ENCODE peak calls at places on chromosomes 12 and 14, in eight cellular contexts. One of them, this sample, is unnamed. For H3K9me3, the result is how much of the 10 kb centered on the place peaks cover.

GRCh38 chr14:19823765-19824164 is 20.2 kb downstream of the OR4N2 start:
- DNase-seq in fibroblast of lung: peak
- DNase-seq in A549: no peak
- DNase-seq in OCI-LY7: no peak
- DNase-seq in mammary epithelial cell: no peak
- DNase-seq in AG04450: no peak
- DNase-seq in astrocyte: peak
- DNase-seq in heart right ventricle: no peak
- DNase-seq in this sample: no peak

GRCh38 chr14:29444805-29445204 is 482.8 kb downstream of the PRKD1 start:
- DNase-seq in fibroblast of lung: peak
- DNase-seq in A549: no peak
- DNase-seq in OCI-LY7: no peak
- DNase-seq in mammary epithelial cell: no peak
- DNase-seq in AG04450: no peak
- DNase-seq in astrocyte: no peak
- DNase-seq in heart right ventricle: no peak
- DNase-seq in this sample: no peak

GRCh38 chr12:64181504-64182291 is 40.4 kb downstream of the KICS2 start:
- DNase-seq in fibroblast of lung: peak
- DNase-seq in A549: peak
- DNase-seq in OCI-LY7: no peak
- DNase-seq in mammary epithelial cell: peak
- DNase-seq in AG04450: peak
- DNase-seq in astrocyte: peak
- DNase-seq in heart right ventricle: peak
- DNase-seq in this sample: no peak

GRCh38 chr12:46562625-46563228 is 190.2 kb upstream of the SLC38A2 start:
- DNase-seq in fibroblast of lung: peak
- DNase-seq in A549: peak
- DNase-seq in OCI-LY7: no peak
- DNase-seq in mammary epithelial cell: peak
- DNase-seq in AG04450: no peak
- DNase-seq in astrocyte: peak
- DNase-seq in heart right ventricle: no peak
- DNase-seq in this sample: no peak

GRCh38 chr14:74539503-74539902 is 45.9 kb downstream of the ISCA2 start:
- DNase-seq in fibroblast of lung: no peak
- DNase-seq in A549: no peak
- DNase-seq in OCI-LY7: no peak
- DNase-seq in mammary epithelial cell: no peak
- DNase-seq in AG04450: no peak
- DNase-seq in astrocyte: no peak
- DNase-seq in heart right ventricle: no peak
- DNase-seq in this sample: no peak

GRCh38 chr14:97878727-97879126 is 1081.5 kb downstream of the VRK1 start:
- DNase-seq in fibroblast of lung: peak
- DNase-seq in A549: no peak
- DNase-seq in OCI-LY7: no peak
- DNase-seq in mammary epithelial cell: no peak
- DNase-seq in AG04450: no peak
- DNase-seq in astrocyte: peak
- DNase-seq in heart right ventricle: peak
- DNase-seq in this sample: no peak

GRCh38 chr12:90342081-90342480 is 612.9 kb downstream of the CCER1 start:
- DNase-seq in fibroblast of lung: no peak
- DNase-seq in A549: no peak
- DNase-seq in OCI-LY7: no peak
- DNase-seq in mammary epithelial cell: no peak
- DNase-seq in AG04450: no peak
- DNase-seq in astrocyte: no peak
- DNase-seq in heart right ventricle: no peak
- DNase-seq in this sample: no peak

GRCh38 chr12:92242917-92243316 is 97.3 kb upstream of the BTG1 start:
- DNase-seq in fibroblast of lung: no peak
- DNase-seq in A549: no peak
- DNase-seq in OCI-LY7: no peak
- DNase-seq in mammary epithelial cell: no peak
- DNase-seq in AG04450: peak
- DNase-seq in astrocyte: no peak
- DNase-seq in heart right ventricle: no peak
- DNase-seq in this sample: no peak

GRCh38 chr12:106681210-106681609 is 93.3 kb upstream of the RIC8B start:
- DNase-seq in fibroblast of lung: no peak
- DNase-seq in A549: no peak
- DNase-seq in OCI-LY7: no peak
- DNase-seq in mammary epithelial cell: no peak
- DNase-seq in AG04450: no peak
- DNase-seq in astrocyte: no peak
- DNase-seq in heart right ventricle: no peak
- DNase-seq in this sample: no peak

GRCh38 chr12:8018666-8019581 is 13.6 kb upstream of the FOXJ2 start:
- DNase-seq in fibroblast of lung: peak
- DNase-seq in A549: no peak
- DNase-seq in OCI-LY7: peak
- DNase-seq in mammary epithelial cell: no peak
- DNase-seq in AG04450: no peak
- DNase-seq in astrocyte: no peak
- DNase-seq in heart right ventricle: no peak
- DNase-seq in this sample: peak

GRCh38 chr12:98399532-98399931 is 115.9 kb upstream of the TMPO start:
- DNase-seq in fibroblast of lung: peak
- DNase-seq in A549: peak
- DNase-seq in OCI-LY7: peak
- DNase-seq in mammary epithelial cell: peak
- DNase-seq in AG04450: peak
- DNase-seq in astrocyte: peak
- DNase-seq in heart right ventricle: no peak
- DNase-seq in this sample: peak

GRCh38 chr14:100714205-100714781 is 12.4 kb upstream of the DLK1 start:
- DNase-seq in fibroblast of lung: no peak
- DNase-seq in A549: no peak
- DNase-seq in OCI-LY7: peak
- DNase-seq in mammary epithelial cell: no peak
- DNase-seq in AG04450: no peak
- DNase-seq in astrocyte: no peak
- DNase-seq in heart right ventricle: no peak
- DNase-seq in this sample: no peak

GRCh38 chr12:8038659-8039114 is 6.2 kb downstream of the FOXJ2 start:
- DNase-seq in fibroblast of lung: peak
- DNase-seq in A549: peak
- DNase-seq in OCI-LY7: no peak
- DNase-seq in mammary epithelial cell: peak
- DNase-seq in AG04450: peak
- DNase-seq in astrocyte: peak
- DNase-seq in heart right ventricle: peak
- DNase-seq in this sample: no peak

GRCh38 chr12:65756956-65757511 is 67.2 kb upstream of the HMGA2 start:
- DNase-seq in fibroblast of lung: peak
- DNase-seq in A549: no peak
- DNase-seq in OCI-LY7: no peak
- DNase-seq in mammary epithelial cell: no peak
- DNase-seq in AG04450: no peak
- DNase-seq in astrocyte: peak
- DNase-seq in heart right ventricle: no peak
- DNase-seq in this sample: no peak

GRCh38 chr14:99552572-99553216 is 51.3 kb downstream of the CCDC85C start:
- DNase-seq in fibroblast of lung: no peak
- DNase-seq in A549: no peak
- DNase-seq in OCI-LY7: no peak
- DNase-seq in mammary epithelial cell: no peak
- DNase-seq in AG04450: no peak
- DNase-seq in astrocyte: no peak
- DNase-seq in heart right ventricle: no peak
- DNase-seq in this sample: no peak

GRCh38 chr12:127479256-127479655 is 787.7 kb upstream of the TMEM132C start:
- DNase-seq in fibroblast of lung: peak
- DNase-seq in A549: no peak
- DNase-seq in OCI-LY7: no peak
- DNase-seq in mammary epithelial cell: no peak
- DNase-seq in AG04450: no peak
- DNase-seq in astrocyte: peak
- DNase-seq in heart right ventricle: no peak
- DNase-seq in this sample: no peak

GRCh38 chr12:104303538-104304151 is at the start of gene EID3:
- DNase-seq in fibroblast of lung: peak
- DNase-seq in A549: peak
- DNase-seq in OCI-LY7: peak
- DNase-seq in mammary epithelial cell: peak
- DNase-seq in AG04450: no peak
- DNase-seq in astrocyte: peak
- DNase-seq in heart right ventricle: peak
- DNase-seq in this sample: no peak

GRCh38 chr12:112303004-112303403 is 79.2 kb downstream of the HECTD4 start:
- DNase-seq in fibroblast of lung: peak
- DNase-seq in A549: peak
- DNase-seq in OCI-LY7: peak
- DNase-seq in mammary epithelial cell: peak
- DNase-seq in AG04450: peak
- DNase-seq in astrocyte: peak
- DNase-seq in heart right ventricle: no peak
- DNase-seq in this sample: peak

GRCh38 chr12:14664434-14665023 is 31.9 kb downstream of the GUCY2C start:
- DNase-seq in fibroblast of lung: peak
- DNase-seq in A549: peak
- DNase-seq in OCI-LY7: peak
- DNase-seq in mammary epithelial cell: peak
- DNase-seq in AG04450: no peak
- DNase-seq in astrocyte: peak
- DNase-seq in heart right ventricle: peak
- DNase-seq in this sample: peak

GRCh38 chr14:52052289-52052943 is 16.4 kb downstream of the NID2 start:
- DNase-seq in fibroblast of lung: peak
- DNase-seq in A549: no peak
- DNase-seq in OCI-LY7: no peak
- DNase-seq in mammary epithelial cell: no peak
- DNase-seq in AG04450: no peak
- DNase-seq in astrocyte: peak
- DNase-seq in heart right ventricle: no peak
- DNase-seq in this sample: no peak

GRCh38 chr12:52390739-52391617 is 5.5 kb upstream of the KRT84 start:
- DNase-seq in fibroblast of lung: no peak
- DNase-seq in A549: peak
- DNase-seq in OCI-LY7: peak
- DNase-seq in mammary epithelial cell: no peak
- DNase-seq in AG04450: no peak
- DNase-seq in astrocyte: no peak
- DNase-seq in heart right ventricle: no peak
- DNase-seq in this sample: peak

DNA sequence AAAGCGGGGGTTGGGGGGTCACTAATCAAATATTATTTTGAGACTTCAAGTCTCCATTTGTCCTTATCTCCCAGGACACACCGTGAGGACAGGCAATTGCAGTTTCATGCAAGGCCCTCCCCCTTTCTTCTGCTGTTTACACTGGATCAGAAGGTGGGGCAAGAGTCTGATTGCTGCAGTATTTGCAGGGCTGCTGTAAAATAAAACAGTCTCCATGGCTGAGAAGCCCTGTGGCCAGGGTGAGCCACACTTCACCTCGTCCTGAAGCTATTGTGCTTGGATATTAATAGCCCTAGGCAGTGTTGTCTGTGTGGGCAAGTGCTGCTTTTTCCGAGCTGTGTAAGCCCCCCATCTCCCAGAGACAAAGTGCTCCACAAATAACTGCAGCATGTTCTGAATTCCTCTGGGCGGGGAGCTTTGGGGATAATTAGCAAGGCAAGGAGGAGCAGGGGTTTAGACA is 187.4 kb upstream of the NTF3 start:
- DNase-seq in fibroblast of lung: no peak
- DNase-seq in A549: no peak
- DNase-seq in OCI-LY7: no peak
- DNase-seq in mammary epithelial cell: no peak
- DNase-seq in AG04450: no peak
- DNase-seq in astrocyte: no peak
- DNase-seq in heart right ventricle: no peak
- DNase-seq in this sample: no peak
- H3K27ac ChIP-seq in fibroblast of lung: no peak
- H3K27ac ChIP-seq in A549: no peak
- H3K27ac ChIP-seq in OCI-LY7: no peak
- H3K27ac ChIP-seq in mammary epithelial cell: no peak
- H3K27ac ChIP-seq in AG04450: no peak
- H3K27ac ChIP-seq in astrocyte: no peak
- H3K27ac ChIP-seq in heart right ventricle: no peak
- H3K27ac ChIP-seq in this sample: no peak

DNA sequence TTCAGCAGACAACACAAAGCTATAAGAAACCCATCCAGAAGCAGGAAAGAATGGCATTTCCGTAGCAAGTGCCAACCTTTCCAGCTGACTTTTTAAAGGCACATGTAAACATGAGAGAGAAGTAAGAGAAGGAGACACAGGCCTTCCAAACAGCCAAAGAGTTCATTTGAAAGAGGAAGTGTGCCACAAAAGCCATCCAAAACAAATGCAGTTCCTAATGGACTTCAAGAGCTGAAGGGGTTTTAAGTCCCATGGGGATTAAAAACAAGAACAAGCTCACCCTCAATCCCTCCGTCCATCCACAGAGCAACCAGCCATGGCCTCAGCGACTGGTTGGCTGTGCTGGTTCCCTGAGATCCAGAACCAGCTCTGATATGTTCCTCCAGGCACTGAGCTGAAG is 4.5 kb upstream of the DPF3 start:
- DNase-seq in fibroblast of lung: no peak
- DNase-seq in A549: no peak
- DNase-seq in OCI-LY7: no peak
- DNase-seq in mammary epithelial cell: no peak
- DNase-seq in AG04450: no peak
- DNase-seq in astrocyte: no peak
- DNase-seq in heart right ventricle: no peak
- DNase-seq in this sample: no peak
- H3K9me3 ChIP-seq in fibroblast of lung: under half
- H3K9me3 ChIP-seq in A549: under half
- H3K9me3 ChIP-seq in OCI-LY7: under half
- H3K9me3 ChIP-seq in mammary epithelial cell: under half
- H3K9me3 ChIP-seq in AG04450: under half
- H3K9me3 ChIP-seq in astrocyte: under half
- H3K9me3 ChIP-seq in heart right ventricle: under half
- H3K9me3 ChIP-seq in this sample: under half

GRCh38 chr12:24778486-24779304 is 170.2 kb downstream of the BCAT1 start:
- DNase-seq in fibroblast of lung: peak
- DNase-seq in A549: peak
- DNase-seq in OCI-LY7: peak
- DNase-seq in mammary epithelial cell: peak
- DNase-seq in AG04450: peak
- DNase-seq in astrocyte: peak
- DNase-seq in heart right ventricle: no peak
- DNase-seq in this sample: peak
- TF ChIP-seq CTCF in fibroblast of lung: peak
- TF ChIP-seq CTCF in A549: peak
- TF ChIP-seq CTCF in OCI-LY7: peak
- TF ChIP-seq CTCF in mammary epithelial cell: peak
- TF ChIP-seq CTCF in AG04450: peak
- TF ChIP-seq CTCF in astrocyte: peak
- TF ChIP-seq CTCF in heart right ventricle: no peak
- TF ChIP-seq CTCF in this sample: peak

DNA sequence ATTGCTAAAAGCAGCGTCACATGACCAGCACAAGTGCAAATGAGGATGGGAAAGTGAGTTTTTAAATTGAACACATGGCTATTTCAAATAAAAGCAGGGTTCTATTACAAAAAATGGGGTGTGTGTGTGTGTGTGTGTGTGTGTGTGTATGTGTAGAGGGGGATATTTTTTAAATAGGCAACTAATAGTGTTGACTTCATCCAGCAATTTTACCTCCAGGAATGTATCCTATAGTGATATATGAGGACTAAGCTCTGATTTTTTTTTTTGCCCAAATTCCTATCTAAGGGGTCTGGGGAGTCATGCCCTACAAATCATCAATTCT is 78.9 kb upstream of the AMN1 start:
- DNase-seq in fibroblast of lung: no peak
- DNase-seq in A549: no peak
- DNase-seq in OCI-LY7: no peak
- DNase-seq in mammary epithelial cell: no peak
- DNase-seq in AG04450: no peak
- DNase-seq in astrocyte: no peak
- DNase-seq in heart right ventricle: no peak
- DNase-seq in this sample: no peak
- H3K27ac ChIP-seq in fibroblast of lung: no peak
- H3K27ac ChIP-seq in A549: no peak
- H3K27ac ChIP-seq in OCI-LY7: no peak
- H3K27ac ChIP-seq in mammary epithelial cell: no peak
- H3K27ac ChIP-seq in AG04450: no peak
- H3K27ac ChIP-seq in astrocyte: no peak
- H3K27ac ChIP-seq in heart right ventricle: no peak
- H3K27ac ChIP-seq in this sample: no peak

This sample was measured in MM.1S.